ENCODE peak calls at places on chromosomes 1 and 21, in six cellular contexts. R, B, Y, Q, F and U are unnamed samples.

GRCh38 chr1:158793604-158794003 is 12.6 kb upstream of the OR6N2 start:
- DNase-seq in F (peak), Y (peak), Q (no peak), R (no peak), B (no peak), U (peak)

GRCh38 chr1:104953555-104953954 is 1203.9 kb downstream of the AMY1C start:
- DNase-seq in B (no peak), Y (no peak), Q (no peak), R (no peak), F (no peak), U (no peak)

GRCh38 chr21:24470852-24471251 is 1136.4 kb downstream of the MRPL39 start:
- DNase-seq in B (no peak), F (no peak), Y (no peak), Q (no peak), R (no peak), U (no peak)

GRCh38 chr1:209513226-209513625 is 70.3 kb upstream of the CAMK1G start:
- DNase-seq in Q (peak), R (peak), B (peak), Y (peak), F (peak), U (peak)

GRCh38 chr1:150535511-150536281 is 13.5 kb upstream of the ADAMTSL4 start:
- DNase-seq in Y (peak), R (peak), Q (no peak), B (peak), F (peak), U (peak)

GRCh38 chr1:220922951-220923350 is 43.7 kb downstream of the HLX start:
- DNase-seq in F (no peak), B (no peak), Q (peak), R (no peak), Y (peak), U (no peak)

GRCh38 chr1:29736582-29737188 is 500.4 kb downstream of the PTPRU start:
- DNase-seq in Y (peak), F (peak), B (peak), Q (peak), R (peak), U (peak)

GRCh38 chr1:44723496-44724407 is 7.2 kb downstream of the RNU5D-1 start:
- DNase-seq in F (no peak), Q (no peak), Y (no peak), R (no peak), B (no peak), U (no peak)

GRCh38 chr1:95046359-95046758 is 26.4 kb downstream of the ALG14 start:
- DNase-seq in Y (no peak), Q (no peak), R (no peak), F (no peak), B (no peak), U (no peak)

GRCh38 chr1:186753241-186753640 is 73.0 kb upstream of the PTGS2 start:
- DNase-seq in B (peak), Y (no peak), R (no peak), F (peak), Q (no peak), U (no peak)

GRCh38 chr1:23118957-23119792 is 49.5 kb downstream of the LUZP1 start:
- DNase-seq in B (peak), F (peak), Y (no peak), R (peak), Q (no peak), U (no peak)

GRCh38 chr1:180291004-180291403 is 60.9 kb downstream of the LHX4 start:
- DNase-seq in F (peak), Q (no peak), Y (no peak), B (peak), R (no peak), U (no peak)

DNA sequence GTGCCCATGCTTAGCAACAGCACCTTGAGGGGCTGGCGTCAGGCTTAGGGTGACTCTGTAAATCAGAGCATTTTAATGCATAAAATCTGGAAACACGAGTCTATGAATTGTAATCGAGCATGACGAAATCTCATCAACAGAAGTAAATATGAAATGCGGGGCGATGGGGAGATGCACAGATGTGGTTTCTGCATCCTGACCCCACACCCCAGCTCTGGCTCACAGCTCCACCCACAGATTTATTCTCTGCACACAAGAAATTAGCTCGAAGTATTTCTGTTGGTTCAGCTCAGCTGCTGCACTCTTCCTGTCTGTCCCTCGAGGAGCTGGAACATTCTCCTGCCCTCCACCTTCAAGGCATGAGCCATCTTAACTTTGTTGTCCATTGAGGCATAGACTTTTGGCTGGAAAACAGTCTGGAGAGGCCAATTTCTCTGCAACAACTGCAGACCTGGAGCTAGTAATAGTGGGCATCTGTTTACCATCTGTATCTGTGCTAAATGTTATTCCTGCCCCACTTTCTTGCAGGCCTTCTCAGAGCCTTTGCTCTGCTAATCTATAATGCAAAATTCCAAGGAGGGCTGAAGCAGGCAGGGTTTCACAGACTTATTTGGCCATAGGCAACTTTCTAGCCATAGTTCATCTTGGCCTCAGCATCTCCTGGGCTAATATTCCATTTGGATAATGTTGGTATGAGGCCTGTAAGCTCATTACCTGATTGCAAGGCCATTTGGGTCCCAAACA is 124.4 kb upstream of the CSF3R start:
- DNase-seq in B (no peak), R (no peak), Y (no peak), Q (no peak), F (no peak), U (no peak)
- H3K9ac ChIP-seq in B (no peak), R (no peak), Y (no peak), Q (no peak), F (no peak), U (no peak)

GRCh38 chr1:38207275-38207674 is 160.7 kb upstream of the POU3F1 start:
- DNase-seq in Y (no peak), B (no peak), F (no peak), Q (no peak), R (no peak), U (no peak)
- H3K18ac ChIP-seq in Y (no peak), B (no peak), F (no peak), Q (peak), R (no peak), U (no peak)

GRCh38 chr1:155967410-155968400 is 10.6 kb downstream of the ARHGEF2 start:
- DNase-seq in F (no peak), Y (peak), Q (no peak), R (peak), B (no peak), U (no peak)

GRCh38 chr1:155968670-155969069 is 9.7 kb downstream of the ARHGEF2 start:
- DNase-seq in F (no peak), R (no peak), Y (no peak), B (peak), Q (no peak), U (no peak)

GRCh38 chr1:155969377-155969791 is 9.0 kb downstream of the ARHGEF2 start:
- DNase-seq in Y (no peak), R (no peak), Q (no peak), F (no peak), B (no peak), U (no peak)

GRCh38 chr1:155971910-155972809 is 6.2 kb downstream of the ARHGEF2 start:
- DNase-seq in Y (no peak), F (no peak), Q (no peak), R (no peak), B (no peak), U (no peak)

GRCh38 chr1:155970531-155971167 is 7.7 kb downstream of the ARHGEF2 start:
- DNase-seq in B (peak), R (peak), Q (no peak), Y (peak), F (peak), U (peak)
- H3K9ac ChIP-seq in B (peak), R (peak), Q (peak), Y (peak), F (no peak), U (no peak)

GRCh38 chr1:101738475-101738874 is 258.3 kb downstream of the OLFM3 start:
- DNase-seq in F (peak), R (peak), Q (no peak), B (peak), Y (no peak), U (no peak)

GRCh38 chr1:101742513-101742912 is 254.2 kb downstream of the OLFM3 start:
- DNase-seq in R (no peak), Y (no peak), Q (no peak), B (no peak), F (no peak), U (no peak)

GRCh38 chr1:101741910-101742309 is 254.8 kb downstream of the OLFM3 start:
- DNase-seq in F (no peak), Q (no peak), B (no peak), Y (peak), R (no peak), U (no peak)

GRCh38 chr1:101745549-101745948 is 251.2 kb downstream of the OLFM3 start:
- DNase-seq in B (no peak), Y (no peak), Q (no peak), F (no peak), R (no peak), U (no peak)

DNA sequence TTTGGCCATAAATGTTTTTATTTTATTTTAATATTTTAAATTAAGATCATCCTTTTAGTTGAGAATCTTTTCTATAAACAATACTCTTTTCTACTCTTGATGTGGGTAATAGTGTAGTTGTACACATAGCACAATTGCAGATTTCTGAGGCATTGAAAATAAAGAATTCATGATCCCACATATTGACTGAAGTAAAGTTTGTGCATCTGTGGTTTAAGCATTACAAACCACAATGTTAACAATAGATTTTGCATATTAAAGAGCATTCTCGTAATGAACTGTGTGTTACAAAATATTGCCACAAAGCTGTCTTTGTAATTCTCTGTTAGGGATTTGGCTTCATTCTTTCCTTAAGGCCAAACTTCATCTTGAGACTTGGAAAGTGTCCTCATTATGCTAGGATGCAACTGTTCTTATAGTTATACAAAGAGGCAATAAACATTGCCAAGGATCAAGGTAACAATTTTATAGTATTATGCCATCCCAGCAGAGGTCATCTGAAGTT is 256.8 kb downstream of the OLFM3 start:
- DNase-seq in Y (no peak), R (no peak), Q (no peak), B (no peak), F (no peak), U (no peak)
- H3K18ac ChIP-seq in Y (no peak), R (no peak), Q (no peak), B (no peak), F (no peak), U (no peak)

DNA sequence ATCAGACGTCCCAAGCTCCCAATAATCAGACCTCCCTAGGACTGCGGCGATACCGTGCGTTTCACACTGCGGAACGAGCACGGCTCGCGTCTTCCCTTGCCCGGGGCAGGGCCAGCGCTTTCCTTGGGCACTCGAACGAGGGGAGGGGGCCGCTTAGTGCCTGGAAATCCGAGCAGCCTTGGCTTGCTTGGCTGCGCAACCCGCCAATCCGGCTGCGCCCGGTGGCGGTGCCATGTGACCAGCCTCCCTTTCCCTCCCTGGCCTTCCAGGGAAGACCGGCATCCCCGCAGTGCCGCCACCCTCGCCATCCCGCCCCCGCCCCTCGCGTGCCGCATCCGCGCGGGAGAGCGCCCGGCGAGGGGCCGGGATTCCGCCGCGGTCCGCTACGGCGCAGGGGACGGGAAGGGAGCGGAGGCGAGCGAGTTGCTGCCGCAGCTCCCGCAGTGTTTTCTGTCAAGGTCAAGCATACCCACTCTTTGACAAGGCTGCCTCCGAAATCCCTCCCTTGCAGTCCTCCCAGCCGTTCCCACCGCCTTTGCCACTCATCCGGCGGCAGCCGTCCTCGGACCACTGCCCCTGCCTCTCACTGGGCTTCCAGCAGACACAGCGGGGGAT is 8.3 kb upstream of the RNF19B start:
- DNase-seq in F (peak), Y (peak), R (peak), Q (peak), B (peak), U (peak)
- H3K9ac ChIP-seq in F (no peak), Y (peak), R (peak), Q (peak), B (peak), U (no peak)

GRCh38 chr1:155083865-155084721 is 5.5 kb downstream of the EFNA3 start:
- DNase-seq in R (peak), Q (no peak), F (no peak), Y (no peak), B (no peak), U (no peak)

GRCh38 chr1:155085504-155086181 is 7.0 kb downstream of the EFNA3 start:
- DNase-seq in Y (peak), Q (no peak), B (peak), R (peak), F (peak), U (no peak)

GRCh38 chr1:155086856-155087535 is 8.4 kb downstream of the EFNA3 start:
- DNase-seq in B (no peak), R (no peak), Q (no peak), Y (no peak), F (no peak), U (no peak)

GRCh38 chr1:155084722-155085503 is 6.3 kb downstream of the EFNA3 start:
- DNase-seq in Y (peak), B (peak), R (peak), Q (peak), F (peak), U (peak)

GRCh38 chr1:155086182-155086741 is 7.6 kb downstream of the EFNA3 start:
- DNase-seq in R (peak), B (no peak), Q (peak), F (peak), Y (peak), U (peak)
- H3K18ac ChIP-seq in R (no peak), B (no peak), Q (peak), F (no peak), Y (no peak), U (no peak)

GRCh38 chr21:46202592-46203202 is 18.4 kb upstream of the SPATC1L start:
- DNase-seq in F (peak), B (no peak), Y (peak), Q (no peak), R (no peak), U (no peak)
- H3K9ac ChIP-seq in F (no peak), B (no peak), Y (no peak), Q (no peak), R (no peak), U (no peak)

GRCh38 chr1:207631137-207631536 is 13.8 kb upstream of the CR1L start:
- DNase-seq in R (no peak), Y (no peak), Q (no peak), F (no peak), B (no peak), U (no peak)
- H3K18ac ChIP-seq in R (no peak), Y (peak), Q (no peak), F (no peak), B (no peak), U (no peak)